ENCODE peak calls at places on chromosomes 2 and 18, in eight cellular contexts. P, N, O, Q, D, C, B and L are unnamed samples. For H3K27me3, the result is how much of the 10 kb centered on the place peaks cover.

GRCh38 chr2:197079414-197079813 is 152.9 kb upstream of the PGAP1 start:
- DNase-seq in P (no peak), N (no peak), O (no peak), Q (no peak), D (no peak), C (no peak), B (peak), L (no peak)

GRCh38 chr18:78074400-78075020 is 824.9 kb downstream of the GALR1 start:
- DNase-seq in P (no peak), N (no peak), O (no peak), Q (no peak), D (no peak), C (no peak), B (no peak), L (no peak)

GRCh38 chr2:194822657-194823056 is 834.4 kb upstream of the SLC39A10 start:
- DNase-seq in P (no peak), N (no peak), O (peak), Q (no peak), D (no peak), C (no peak), B (no peak), L (no peak)

GRCh38 chr2:56132138-56132537 is 51.7 kb upstream of the CCDC85A start:
- DNase-seq in P (no peak), N (no peak), O (peak), Q (no peak), D (no peak), C (no peak), B (peak), L (no peak)

GRCh38 chr18:58579561-58580047 is 49.3 kb downstream of the ALPK2 start:
- DNase-seq in P (no peak), N (no peak), O (peak), Q (peak), D (no peak), C (no peak), B (peak), L (no peak)

GRCh38 chr2:48112911-48113687 is 206.8 kb upstream of the FBXO11 start:
- DNase-seq in P (no peak), N (no peak), O (peak), Q (no peak), D (no peak), C (no peak), B (peak), L (no peak)

GRCh38 chr2:230106771-230107170 is 38.0 kb upstream of the SLC16A14 start:
- DNase-seq in P (no peak), N (no peak), O (no peak), Q (no peak), D (no peak), C (no peak), B (no peak), L (no peak)

GRCh38 chr2:182302174-182302573 is 124.7 kb downstream of the PDE1A start:
- DNase-seq in P (no peak), N (no peak), O (no peak), Q (no peak), D (no peak), C (no peak), B (peak), L (no peak)

GRCh38 chr18:57915848-57916596 is 112.9 kb upstream of the ATP8B1 start:
- DNase-seq in P (no peak), N (no peak), O (peak), Q (no peak), D (no peak), C (no peak), B (no peak), L (no peak)

GRCh38 chr2:133642831-133643230 is 74.6 kb upstream of the NCKAP5 start:
- DNase-seq in P (no peak), N (no peak), O (no peak), Q (no peak), D (no peak), C (no peak), B (peak), L (no peak)

GRCh38 chr2:223877771-223878410 is 40.5 kb upstream of the AP1S3 start:
- DNase-seq in P (no peak), N (no peak), O (no peak), Q (no peak), D (no peak), C (no peak), B (no peak), L (no peak)

GRCh38 chr18:69567813-69568488 is 167.3 kb downstream of the DOK6 start:
- DNase-seq in P (no peak), N (no peak), O (peak), Q (no peak), D (no peak), C (no peak), B (no peak), L (no peak)

GRCh38 chr2:201126308-201127127 is 10.6 kb downstream of the CFLAR start:
- DNase-seq in P (no peak), N (no peak), O (peak), Q (no peak), D (no peak), C (no peak), B (peak), L (no peak)

GRCh38 chr2:1321297-1321696 is 92.0 kb upstream of the TPO start:
- DNase-seq in P (no peak), N (no peak), O (no peak), Q (no peak), D (no peak), C (no peak), B (no peak), L (no peak)

GRCh38 chr18:34467059-34467458 is 242.3 kb upstream of the NOL4 start:
- DNase-seq in P (no peak), N (no peak), O (no peak), Q (no peak), D (no peak), C (no peak), B (peak), L (no peak)

GRCh38 chr18:21833619-21834300 is 93.2 kb downstream of the MIB1 start:
- DNase-seq in P (no peak), N (no peak), O (no peak), Q (no peak), D (no peak), C (no peak), B (no peak), L (no peak)

GRCh38 chr2:69168144-69168813 is 155.3 kb downstream of the ANTXR1 start:
- DNase-seq in P (no peak), N (no peak), O (no peak), Q (no peak), D (no peak), C (no peak), B (no peak), L (no peak)

GRCh38 chr18:74918276-74918675 is 290.7 kb downstream of the PTGR3 start:
- DNase-seq in P (no peak), N (no peak), O (no peak), Q (no peak), D (no peak), C (no peak), B (no peak), L (no peak)

GRCh38 chr18:54983041-54983686 is 23.9 kb upstream of the CCDC68 start:
- DNase-seq in P (no peak), N (no peak), O (peak), Q (no peak), D (no peak), C (no peak), B (peak), L (no peak)

GRCh38 chr2:48870503-48870902 is 115.0 kb upstream of the LHCGR start:
- DNase-seq in P (no peak), N (no peak), O (no peak), Q (no peak), D (no peak), C (no peak), B (no peak), L (no peak)

GRCh38 chr2:19525313-19525712 is 166.9 kb upstream of the OSR1 start:
- DNase-seq in P (no peak), N (no peak), O (no peak), Q (no peak), D (no peak), C (no peak), B (no peak), L (no peak)

GRCh38 chr2:96730212-96730611 is 9.7 kb downstream of the LMAN2L start:
- DNase-seq in P (no peak), N (no peak), O (no peak), Q (no peak), D (no peak), C (no peak), B (peak), L (no peak)

GRCh38 chr2:206713770-206714169 is 4.4 kb downstream of the DYTN start:
- DNase-seq in P (no peak), N (no peak), O (no peak), Q (no peak), D (no peak), C (no peak), B (no peak), L (no peak)

GRCh38 chr2:206707164-206707701 is 11.0 kb downstream of the DYTN start:
- DNase-seq in P (no peak), N (no peak), O (no peak), Q (no peak), D (no peak), C (no peak), B (no peak), L (no peak)

GRCh38 chr2:206708286-206708685 is 9.9 kb downstream of the DYTN start:
- DNase-seq in P (no peak), N (no peak), O (no peak), Q (no peak), D (no peak), C (no peak), B (no peak), L (no peak)
- H3K27me3 ChIP-seq in P (under half), N (under half), O (under half), Q (under half), D (under half), C (under half), B (under half), L (under half)

GRCh38 chr2:86240251-86240650 is 41.0 kb downstream of the MRPL35 start:
- DNase-seq in P (no peak), N (no peak), O (no peak), Q (no peak), D (no peak), C (no peak), B (no peak), L (no peak)
- H3K27ac ChIP-seq in P (no peak), N (no peak), O (no peak), Q (no peak), D (no peak), C (no peak), B (no peak), L (no peak)

GRCh38 chr18:26652501-26652900 is 104.1 kb upstream of the KCTD1 start:
- DNase-seq in P (no peak), N (no peak), O (no peak), Q (no peak), D (no peak), C (no peak), B (no peak), L (no peak)
- H3K27me3 ChIP-seq in P (under half), N (under half), O (under half), Q (under half), D (under half), C (under half), B (under half), L (under half)

GRCh38 chr2:8577573-8577972 is 104.3 kb upstream of the ID2 start:
- DNase-seq in P (no peak), N (no peak), O (no peak), Q (peak), D (no peak), C (no peak), B (no peak), L (no peak)
- H3K27ac ChIP-seq in P (no peak), N (no peak), O (no peak), Q (no peak), D (no peak), C (no peak), B (no peak), L (no peak)

GRCh38 chr2:41863062-41863461 is 184.8 kb upstream of the PKDCC start:
- DNase-seq in P (no peak), N (no peak), O (no peak), Q (no peak), D (no peak), C (no peak), B (no peak), L (no peak)
- H3K27me3 ChIP-seq in P (under half), N (under half), O (under half), Q (under half), D (under half), C (under half), B (under half), L (under half)

GRCh38 chr2:37671816-37672103 is 318 bp upstream of the CDC42EP3 start:
- DNase-seq in P (no peak), N (no peak), O (no peak), Q (no peak), D (no peak), C (no peak), B (peak), L (no peak)
- H3K27ac ChIP-seq in P (peak), N (peak), O (peak), Q (peak), D (peak), C (peak), B (no peak), L (peak)

DNA sequence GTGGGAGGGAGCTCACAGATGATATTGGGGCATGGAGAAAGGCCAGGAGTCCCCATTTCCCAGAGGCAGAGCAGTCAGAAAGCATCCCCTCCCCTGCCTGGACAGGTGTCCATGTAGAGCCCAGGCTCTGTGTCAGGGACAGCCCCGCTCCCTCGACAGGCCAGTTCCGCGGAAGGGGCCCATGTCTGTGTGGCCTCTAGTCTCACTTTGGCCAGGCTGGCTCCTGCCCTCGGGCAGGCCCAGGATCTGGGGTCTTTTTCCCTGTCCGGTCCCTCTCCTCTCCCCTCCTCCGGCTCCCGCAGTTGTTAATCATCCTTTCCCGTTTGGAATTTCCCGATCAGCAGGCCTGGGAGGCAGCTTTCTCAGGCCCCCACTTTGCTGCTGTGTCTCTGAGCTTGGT is 20.4 kb upstream of the PDIA6 start:
- DNase-seq in P (no peak), N (no peak), O (no peak), Q (no peak), D (no peak), C (no peak), B (no peak), L (no peak)
- H3K27me3 ChIP-seq in P (under half), N (under half), O (under half), Q (under half), D (half or more), C (under half), B (under half), L (under half)

GRCh38 chr18:59715966-59716369 is 18.7 kb upstream of the CCBE1 start:
- DNase-seq in P (no peak), N (no peak), O (no peak), Q (no peak), D (no peak), C (peak), B (peak), L (no peak)

GRCh38 chr18:59717291-59717690 is 20.1 kb upstream of the CCBE1 start:
- DNase-seq in P (no peak), N (no peak), O (no peak), Q (no peak), D (no peak), C (no peak), B (no peak), L (no peak)

GRCh38 chr18:59721214-59721613 is 24.0 kb upstream of the CCBE1 start:
- DNase-seq in P (no peak), N (no peak), O (no peak), Q (no peak), D (no peak), C (no peak), B (no peak), L (no peak)

GRCh38 chr18:59719533-59720325 is 22.5 kb upstream of the CCBE1 start:
- DNase-seq in P (no peak), N (no peak), O (no peak), Q (no peak), D (no peak), C (no peak), B (peak), L (no peak)

GRCh38 chr18:59718108-59719057 is 21.2 kb upstream of the CCBE1 start:
- DNase-seq in P (no peak), N (no peak), O (peak), Q (no peak), D (no peak), C (peak), B (peak), L (no peak)
- H3K27ac ChIP-seq in P (no peak), N (no peak), O (no peak), Q (no peak), D (no peak), C (peak), B (peak), L (no peak)